ENCODE peak calls at places on chromosomes 2 and 18, in seven cellular contexts. H, E, T, N, Z, C and O are unnamed samples.

GRCh38 chr2:15640291-15640711 is 48.6 kb downstream of the DDX1 start:
- DNase-seq in H (no peak), E (no peak), N (peak; percentile 63), Z (peak; percentile 86), C (no peak), T (peak; percentile 72), O (no peak)

GRCh38 chr2:231518771-231519170 is 11.5 kb downstream of the NMUR1 start:
- DNase-seq in E (no peak), T (no peak), N (no peak), Z (no peak), C (no peak), H (no peak), O (no peak)

GRCh38 chr2:11344956-11345671 is 678 bp upstream of the ROCK2 start:
- DNase-seq in C (no peak), E (no peak), N (no peak), Z (peak; percentile 69), T (peak; percentile 88), H (peak; percentile 63), O (no peak)

GRCh38 chr2:191051825-191052778 is 38.1 kb upstream of the STAT1 start:
- DNase-seq in Z (peak; percentile 74), H (no peak), E (peak; percentile 15), T (peak; percentile 41), C (peak; percentile 61), N (peak; percentile 35), O (peak; percentile 40)

GRCh38 chr18:63119647-63120046 is 199.9 kb downstream of the BCL2 start:
- DNase-seq in E (no peak), C (no peak), T (peak; percentile 24), Z (peak; percentile 8), N (no peak), H (no peak), O (no peak)

GRCh38 chr2:239328306-239329191 is 72.3 kb downstream of the HDAC4 start:
- DNase-seq in Z (peak; percentile 98), H (no peak), E (no peak), T (peak; percentile 45), C (peak; percentile 43), N (no peak), O (no peak)

GRCh38 chr18:8854962-8855361 is 149.6 kb downstream of the MTCL1 start:
- DNase-seq in H (no peak), T (no peak), N (no peak), E (no peak), Z (peak; percentile 31), C (no peak), O (no peak)

GRCh38 chr2:225581135-225581534 is 181.6 kb downstream of the NYAP2 start:
- DNase-seq in C (no peak), T (no peak), Z (no peak), N (no peak), H (no peak), E (no peak), O (no peak)

GRCh38 chr18:8703181-8703638 is 2.1 kb upstream of the MTCL1 start:
- DNase-seq in E (no peak), Z (no peak), T (no peak), H (no peak), C (no peak), N (no peak), O (no peak)

GRCh38 chr18:54717673-54718435 is 110.4 kb upstream of the RAB27B start:
- DNase-seq in Z (no peak), N (no peak), T (no peak), H (no peak), C (peak; percentile 13), E (peak; percentile 20), O (peak; percentile 28)

GRCh38 chr18:56305583-56305982 is 332.8 kb downstream of the TXNL1 start:
- DNase-seq in N (no peak), E (no peak), H (no peak), Z (peak; percentile 43), T (no peak), C (no peak), O (no peak)
- TF ChIP-seq CTCF in N (no peak), E (no peak), H (no peak), Z (no peak), T (no peak), C (no peak), O (no peak)

GRCh38 chr18:65788373-65788772 is 37.6 kb downstream of the CDH7 start:
- DNase-seq in H (no peak), N (no peak), C (no peak), T (no peak), Z (no peak), E (no peak), O (no peak)
- TF ChIP-seq CTCF in H (peak; percentile 8), N (no peak), C (no peak), T (no peak), Z (no peak), E (no peak), O (no peak)

DNA sequence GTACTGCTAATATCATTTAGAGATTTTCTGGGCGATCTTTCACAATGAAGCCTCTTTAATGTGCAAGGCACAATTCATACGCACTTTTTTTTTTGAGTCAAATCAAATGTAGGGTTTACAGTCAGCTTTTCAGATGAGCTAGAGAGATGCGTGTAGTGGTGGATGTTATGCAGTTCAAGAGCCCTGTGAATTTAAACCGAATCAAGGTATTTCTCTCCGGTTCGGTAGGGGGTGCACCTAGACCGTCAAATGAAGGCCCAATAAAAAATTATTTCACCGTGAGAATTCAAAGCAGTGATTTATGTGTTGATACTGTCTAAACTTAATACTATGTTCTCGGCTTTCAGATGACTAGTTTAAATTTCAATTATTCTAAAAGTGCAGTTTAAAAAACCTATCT is 1.1 kb downstream of the PTH2R start:
- DNase-seq in T (no peak), E (peak; percentile 21), C (peak; percentile 20), H (no peak), N (no peak), Z (peak; percentile 2), O (peak; percentile 37)
- TF ChIP-seq CTCF in T (peak; percentile 3), E (no peak), C (peak; percentile 23), H (peak; percentile 62), N (peak; percentile 11), Z (peak; percentile 37), O (peak; percentile 14)

GRCh38 chr2:186972281-186972970 is 123.5 kb upstream of the ZSWIM2 start:
- DNase-seq in H (no peak), T (no peak), Z (no peak), E (no peak), C (no peak), N (no peak), O (no peak)

GRCh38 chr2:186966015-186966414 is 117.0 kb upstream of the ZSWIM2 start:
- DNase-seq in N (no peak), C (no peak), H (no peak), Z (no peak), T (no peak), E (no peak), O (no peak)

DNA sequence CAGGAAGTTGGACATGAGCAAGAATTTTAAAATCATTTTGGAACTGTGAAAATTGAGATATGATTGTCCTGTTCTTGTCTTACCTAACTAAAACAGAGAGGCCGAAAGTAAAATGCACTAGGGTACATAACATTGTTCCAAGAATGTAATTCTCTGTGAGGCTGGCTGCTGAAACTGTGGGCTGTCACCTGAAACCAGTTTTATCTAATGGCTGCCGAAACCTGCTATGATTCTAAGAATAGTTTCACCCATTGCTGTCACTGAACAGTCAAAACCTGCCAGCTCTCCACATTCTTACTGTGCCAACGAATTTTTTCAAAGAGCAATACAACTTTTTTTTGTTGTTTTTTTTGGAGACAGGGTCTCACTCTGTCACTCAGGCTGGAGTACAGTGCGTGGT is 119.3 kb upstream of the ZSWIM2 start:
- DNase-seq in H (no peak), Z (no peak), T (no peak), N (no peak), E (no peak), C (peak; percentile 46), O (peak; percentile 34)
- TF ChIP-seq CTCF in H (no peak), Z (no peak), T (no peak), N (no peak), E (no peak), C (no peak), O (no peak)